ENCODE peak calls at places on chromosome 16, in seven cellular contexts. One of them, this sample, is unnamed.

GRCh38 chr16:84810518-84811273 is 9.1 kb upstream of the CRISPLD2 start:
- DNase-seq in omental fat pad: no peak
- DNase-seq in spleen: no peak
- DNase-seq in pancreas: no peak
- DNase-seq in B cell: no peak
- DNase-seq in retinal pigment epithelial cell: no peak
- DNase-seq in fibroblast of pulmonary artery: peak
- DNase-seq in this sample: no peak

GRCh38 chr16:85900031-85900792 is 1.2 kb downstream of the IRF8 start:
- DNase-seq in spleen: no peak
- DNase-seq in B cell: no peak
- DNase-seq in pancreas: no peak
- DNase-seq in retinal pigment epithelial cell: no peak
- DNase-seq in fibroblast of pulmonary artery: no peak
- DNase-seq in omental fat pad: no peak
- DNase-seq in this sample: no peak

GRCh38 chr16:69188716-69189115 is 1.8 kb downstream of the SNTB2 start:
- DNase-seq in pancreas: no peak
- DNase-seq in retinal pigment epithelial cell: no peak
- DNase-seq in spleen: no peak
- DNase-seq in omental fat pad: no peak
- DNase-seq in B cell: no peak
- DNase-seq in fibroblast of pulmonary artery: peak
- DNase-seq in this sample: no peak

GRCh38 chr16:1635070-1635469 is 22.9 kb downstream of the CRAMP1 start:
- DNase-seq in B cell: no peak
- DNase-seq in spleen: no peak
- DNase-seq in omental fat pad: no peak
- DNase-seq in retinal pigment epithelial cell: no peak
- DNase-seq in pancreas: no peak
- DNase-seq in fibroblast of pulmonary artery: no peak
- DNase-seq in this sample: no peak

GRCh38 chr16:78292726-78293380 is 193.4 kb downstream of the WWOX start:
- DNase-seq in fibroblast of pulmonary artery: no peak
- DNase-seq in pancreas: peak
- DNase-seq in B cell: no peak
- DNase-seq in spleen: no peak
- DNase-seq in omental fat pad: no peak
- DNase-seq in retinal pigment epithelial cell: peak
- DNase-seq in this sample: no peak

GRCh38 chr16:29819506-29819905 is 756 bp upstream of the MVP start:
- DNase-seq in B cell: no peak
- DNase-seq in pancreas: peak
- DNase-seq in omental fat pad: no peak
- DNase-seq in fibroblast of pulmonary artery: no peak
- DNase-seq in spleen: no peak
- DNase-seq in retinal pigment epithelial cell: no peak
- DNase-seq in this sample: no peak

GRCh38 chr16:64910351-64910750 is 211.5 kb downstream of the CDH11 start:
- DNase-seq in spleen: no peak
- DNase-seq in omental fat pad: no peak
- DNase-seq in fibroblast of pulmonary artery: peak
- DNase-seq in B cell: no peak
- DNase-seq in pancreas: peak
- DNase-seq in retinal pigment epithelial cell: no peak
- DNase-seq in this sample: peak

GRCh38 chr16:82855471-82855870 is 228.7 kb downstream of the CDH13 start:
- DNase-seq in B cell: no peak
- DNase-seq in retinal pigment epithelial cell: no peak
- DNase-seq in fibroblast of pulmonary artery: no peak
- DNase-seq in spleen: no peak
- DNase-seq in omental fat pad: no peak
- DNase-seq in pancreas: no peak
- DNase-seq in this sample: no peak

GRCh38 chr16:8554881-8555280 is 35.4 kb downstream of the TMEM114 start:
- DNase-seq in B cell: no peak
- DNase-seq in spleen: no peak
- DNase-seq in retinal pigment epithelial cell: no peak
- DNase-seq in fibroblast of pulmonary artery: no peak
- DNase-seq in omental fat pad: no peak
- DNase-seq in pancreas: no peak
- DNase-seq in this sample: no peak

GRCh38 chr16:57802635-57803412 is 533 bp upstream of the KIFC3 start:
- DNase-seq in fibroblast of pulmonary artery: peak
- DNase-seq in retinal pigment epithelial cell: no peak
- DNase-seq in B cell: no peak
- DNase-seq in spleen: no peak
- DNase-seq in pancreas: no peak
- DNase-seq in omental fat pad: no peak
- DNase-seq in this sample: peak

GRCh38 chr16:54194008-54194731 is 92.4 kb downstream of the IRX3 start:
- DNase-seq in pancreas: peak
- DNase-seq in fibroblast of pulmonary artery: peak
- DNase-seq in retinal pigment epithelial cell: no peak
- DNase-seq in omental fat pad: no peak
- DNase-seq in B cell: no peak
- DNase-seq in spleen: no peak
- DNase-seq in this sample: peak

GRCh38 chr16:720507-720989 is 398 bp upstream of the ANTKMT start:
- DNase-seq in omental fat pad: no peak
- DNase-seq in retinal pigment epithelial cell: no peak
- DNase-seq in fibroblast of pulmonary artery: peak
- DNase-seq in B cell: no peak
- DNase-seq in spleen: no peak
- DNase-seq in pancreas: peak
- DNase-seq in this sample: peak

GRCh38 chr16:853981-854807 is 53.7 kb upstream of the GNG13 start:
- DNase-seq in B cell: no peak
- DNase-seq in retinal pigment epithelial cell: no peak
- DNase-seq in spleen: no peak
- DNase-seq in omental fat pad: no peak
- DNase-seq in pancreas: no peak
- DNase-seq in fibroblast of pulmonary artery: no peak
- DNase-seq in this sample: no peak

GRCh38 chr16:19315889-19316288 is 30.4 kb downstream of the CLEC19A start:
- DNase-seq in pancreas: no peak
- DNase-seq in B cell: no peak
- DNase-seq in spleen: no peak
- DNase-seq in fibroblast of pulmonary artery: no peak
- DNase-seq in retinal pigment epithelial cell: no peak
- DNase-seq in omental fat pad: no peak
- DNase-seq in this sample: no peak

GRCh38 chr16:14286381-14287230 is 215.5 kb downstream of the MRTFB start:
- DNase-seq in retinal pigment epithelial cell: peak
- DNase-seq in B cell: peak
- DNase-seq in spleen: no peak
- DNase-seq in omental fat pad: no peak
- DNase-seq in fibroblast of pulmonary artery: peak
- DNase-seq in pancreas: no peak
- DNase-seq in this sample: peak

GRCh38 chr16:79264237-79265104 is 336.1 kb downstream of the MAF start:
- DNase-seq in fibroblast of pulmonary artery: no peak
- DNase-seq in spleen: no peak
- DNase-seq in retinal pigment epithelial cell: no peak
- DNase-seq in pancreas: no peak
- DNase-seq in B cell: no peak
- DNase-seq in omental fat pad: no peak
- DNase-seq in this sample: no peak

GRCh38 chr16:76653390-76654026 is 376.3 kb downstream of the CNTNAP4 start:
- DNase-seq in pancreas: no peak
- DNase-seq in fibroblast of pulmonary artery: peak
- DNase-seq in spleen: no peak
- DNase-seq in omental fat pad: no peak
- DNase-seq in B cell: no peak
- DNase-seq in retinal pigment epithelial cell: peak
- DNase-seq in this sample: peak

GRCh38 chr16:8523932-8524331 is 66.4 kb downstream of the TMEM114 start:
- DNase-seq in B cell: no peak
- DNase-seq in omental fat pad: no peak
- DNase-seq in pancreas: no peak
- DNase-seq in fibroblast of pulmonary artery: no peak
- DNase-seq in retinal pigment epithelial cell: no peak
- DNase-seq in spleen: no peak
- DNase-seq in this sample: no peak

GRCh38 chr16:8686031-8686621 is 11.7 kb downstream of the ABAT start:
- DNase-seq in spleen: peak
- DNase-seq in B cell: no peak
- DNase-seq in omental fat pad: no peak
- DNase-seq in fibroblast of pulmonary artery: no peak
- DNase-seq in retinal pigment epithelial cell: no peak
- DNase-seq in pancreas: peak
- DNase-seq in this sample: no peak

GRCh38 chr16:10669791-10670190 is 24.9 kb downstream of the TEKT5 start:
- DNase-seq in retinal pigment epithelial cell: no peak
- DNase-seq in omental fat pad: no peak
- DNase-seq in fibroblast of pulmonary artery: no peak
- DNase-seq in pancreas: no peak
- DNase-seq in spleen: no peak
- DNase-seq in B cell: no peak
- DNase-seq in this sample: no peak

GRCh38 chr16:10671729-10672128 is 23.0 kb downstream of the TEKT5 start:
- DNase-seq in spleen: no peak
- DNase-seq in omental fat pad: no peak
- DNase-seq in fibroblast of pulmonary artery: no peak
- DNase-seq in B cell: no peak
- DNase-seq in pancreas: no peak
- DNase-seq in retinal pigment epithelial cell: no peak
- DNase-seq in this sample: no peak

GRCh38 chr16:10667239-10667638 is 27.5 kb downstream of the TEKT5 start:
- DNase-seq in pancreas: no peak
- DNase-seq in retinal pigment epithelial cell: no peak
- DNase-seq in omental fat pad: no peak
- DNase-seq in fibroblast of pulmonary artery: no peak
- DNase-seq in B cell: no peak
- DNase-seq in spleen: no peak
- DNase-seq in this sample: no peak

GRCh38 chr16:10665166-10665565 is 29.6 kb downstream of the TEKT5 start:
- DNase-seq in retinal pigment epithelial cell: no peak
- DNase-seq in fibroblast of pulmonary artery: no peak
- DNase-seq in omental fat pad: no peak
- DNase-seq in pancreas: no peak
- DNase-seq in B cell: no peak
- DNase-seq in spleen: no peak
- DNase-seq in this sample: no peak

GRCh38 chr16:10668322-10669045 is 26.2 kb downstream of the TEKT5 start:
- DNase-seq in spleen: no peak
- DNase-seq in omental fat pad: no peak
- DNase-seq in B cell: no peak
- DNase-seq in retinal pigment epithelial cell: no peak
- DNase-seq in pancreas: no peak
- DNase-seq in fibroblast of pulmonary artery: peak
- DNase-seq in this sample: peak
- TF ChIP-seq CTCF in spleen: peak
- TF ChIP-seq CTCF in omental fat pad: no peak
- TF ChIP-seq CTCF in B cell: peak
- TF ChIP-seq CTCF in retinal pigment epithelial cell: peak
- TF ChIP-seq CTCF in pancreas: no peak
- TF ChIP-seq CTCF in fibroblast of pulmonary artery: peak
- TF ChIP-seq CTCF in this sample: peak

GRCh38 chr16:67807148-67807682 is 526 bp downstream of the TSNAXIP1 start:
- DNase-seq in spleen: no peak
- DNase-seq in B cell: no peak
- DNase-seq in retinal pigment epithelial cell: no peak
- DNase-seq in omental fat pad: no peak
- DNase-seq in pancreas: no peak
- DNase-seq in fibroblast of pulmonary artery: no peak
- DNase-seq in this sample: no peak
- TF ChIP-seq CTCF in spleen: no peak
- TF ChIP-seq CTCF in B cell: no peak
- TF ChIP-seq CTCF in retinal pigment epithelial cell: peak
- TF ChIP-seq CTCF in omental fat pad: no peak
- TF ChIP-seq CTCF in pancreas: no peak
- TF ChIP-seq CTCF in fibroblast of pulmonary artery: peak
- TF ChIP-seq CTCF in this sample: peak

GRCh38 chr16:55528974-55529373 is 20.1 kb downstream of the LPCAT2 start:
- DNase-seq in retinal pigment epithelial cell: no peak
- DNase-seq in pancreas: no peak
- DNase-seq in fibroblast of pulmonary artery: peak
- DNase-seq in omental fat pad: no peak
- DNase-seq in spleen: no peak
- DNase-seq in B cell: no peak
- DNase-seq in this sample: no peak
- TF ChIP-seq CTCF in retinal pigment epithelial cell: no peak
- TF ChIP-seq CTCF in pancreas: no peak
- TF ChIP-seq CTCF in fibroblast of pulmonary artery: no peak
- TF ChIP-seq CTCF in omental fat pad: no peak
- TF ChIP-seq CTCF in spleen: no peak
- TF ChIP-seq CTCF in B cell: no peak
- TF ChIP-seq CTCF in this sample: no peak

GRCh38 chr16:4512473-4512872 is 26.1 kb downstream of the CDIP1 start:
- DNase-seq in omental fat pad: no peak
- DNase-seq in retinal pigment epithelial cell: no peak
- DNase-seq in fibroblast of pulmonary artery: no peak
- DNase-seq in spleen: peak
- DNase-seq in B cell: no peak
- DNase-seq in pancreas: no peak
- DNase-seq in this sample: no peak

GRCh38 chr16:4510747-4511426 is 27.7 kb downstream of the CDIP1 start:
- DNase-seq in spleen: peak
- DNase-seq in omental fat pad: no peak
- DNase-seq in retinal pigment epithelial cell: no peak
- DNase-seq in fibroblast of pulmonary artery: no peak
- DNase-seq in pancreas: no peak
- DNase-seq in B cell: no peak
- DNase-seq in this sample: no peak

GRCh38 chr16:4513086-4513860 is 25.3 kb downstream of the CDIP1 start:
- DNase-seq in pancreas: no peak
- DNase-seq in spleen: peak
- DNase-seq in retinal pigment epithelial cell: no peak
- DNase-seq in B cell: no peak
- DNase-seq in omental fat pad: no peak
- DNase-seq in fibroblast of pulmonary artery: no peak
- DNase-seq in this sample: no peak

GRCh38 chr16:4510131-4510530 is 28.4 kb downstream of the CDIP1 start:
- DNase-seq in omental fat pad: no peak
- DNase-seq in B cell: no peak
- DNase-seq in retinal pigment epithelial cell: no peak
- DNase-seq in fibroblast of pulmonary artery: no peak
- DNase-seq in spleen: peak
- DNase-seq in pancreas: no peak
- DNase-seq in this sample: no peak

DNA sequence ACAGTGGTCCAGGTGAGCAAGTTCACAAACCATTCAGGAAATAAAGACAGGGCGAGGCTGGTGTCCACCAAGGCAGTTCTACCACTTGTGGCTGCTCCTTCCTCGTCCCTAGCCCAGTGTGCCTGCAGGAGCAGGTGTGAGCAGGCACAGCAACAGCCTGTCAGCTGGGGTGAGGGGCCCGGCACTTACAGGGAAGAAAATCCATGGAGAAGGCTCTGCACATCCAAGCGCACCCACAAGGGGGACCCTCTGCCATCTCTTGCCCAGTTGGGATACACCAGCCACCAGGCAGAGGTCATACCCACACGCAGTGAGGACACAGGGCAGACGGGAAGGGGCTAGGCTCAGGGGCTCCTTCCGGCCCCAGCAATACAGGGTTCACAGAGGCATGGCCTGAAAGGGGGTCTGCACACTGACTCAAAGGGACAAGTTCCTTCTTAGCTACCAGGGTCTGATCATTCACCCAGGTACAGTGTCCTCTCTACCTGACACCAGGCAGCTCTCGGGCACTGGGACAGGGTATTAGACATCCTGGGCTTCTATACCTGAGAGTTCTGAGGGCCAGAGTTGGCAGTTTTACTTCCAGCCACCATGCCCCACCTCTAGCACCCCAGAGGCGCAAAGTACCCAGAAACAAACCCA is 27.0 kb downstream of the CDIP1 start:
- DNase-seq in fibroblast of pulmonary artery: peak
- DNase-seq in B cell: no peak
- DNase-seq in pancreas: peak
- DNase-seq in omental fat pad: no peak
- DNase-seq in spleen: peak
- DNase-seq in retinal pigment epithelial cell: no peak
- DNase-seq in this sample: peak
- TF ChIP-seq CTCF in fibroblast of pulmonary artery: peak
- TF ChIP-seq CTCF in B cell: no peak
- TF ChIP-seq CTCF in pancreas: peak
- TF ChIP-seq CTCF in omental fat pad: no peak
- TF ChIP-seq CTCF in spleen: no peak
- TF ChIP-seq CTCF in retinal pigment epithelial cell: peak
- TF ChIP-seq CTCF in this sample: peak